ENCODE peak calls at places on chromosomes 7 and 10, in eight cellular contexts. X is hepatocyte, C is IMR-90, W is GM23248, Q is H9, T is HCT116, E is fibroblast of lung, B is endothelial cell of umbilical vein. J is an unnamed sample. For H4K20me1 and H3K27me3, the result is how much of the 10 kb centered on the place peaks cover.

GRCh38 chr7:25382869-25383268 is 154.6 kb upstream of the NPVF start:
- DNase-seq in X (no peak), C (no peak), W (no peak), Q (no peak), T (no peak), E (no peak), B (no peak), J (no peak)

GRCh38 chr7:41698726-41699125 is 4.2 kb downstream of the INHBA start:
- DNase-seq in X (no peak), C (peak), W (peak), Q (no peak), T (no peak), E (peak), B (peak), J (no peak)

GRCh38 chr10:43114743-43115611 is 23.3 kb upstream of the CSGALNACT2 start:
- DNase-seq in X (no peak), C (no peak), W (peak), Q (no peak), T (no peak), E (no peak), B (no peak), J (no peak)

GRCh38 chr10:6721480-6721879 is 141.4 kb upstream of the PRKCQ start:
- DNase-seq in X (peak), C (peak), W (peak), Q (no peak), T (peak), E (peak), B (peak), J (no peak)

GRCh38 chr10:30000802-30001571 is 58.4 kb downstream of the JCAD start:
- DNase-seq in X (peak), C (peak), W (peak), Q (no peak), T (no peak), E (peak), B (peak), J (no peak)

GRCh38 chr10:97454330-97455036 is 8.5 kb downstream of the ZDHHC16 start:
- DNase-seq in X (peak), C (peak), W (peak), Q (no peak), T (no peak), E (peak), B (peak), J (no peak)

GRCh38 chr10:101485681-101486554 is 102.1 kb downstream of the POLL start:
- DNase-seq in X (peak), C (no peak), W (peak), Q (no peak), T (no peak), E (peak), B (no peak), J (no peak)

GRCh38 chr7:76166404-76167255 is 35.1 kb upstream of the SRRM3 start:
- DNase-seq in X (peak), C (peak), W (peak), Q (peak), T (peak), E (peak), B (peak), J (no peak)

GRCh38 chr10:323651-324293 is 188.5 kb downstream of the ZMYND11 start:
- DNase-seq in X (peak), C (peak), W (peak), Q (no peak), T (peak), E (peak), B (peak), J (no peak)

GRCh38 chr7:42170724-42171123 is 66.3 kb downstream of the GLI3 start:
- DNase-seq in X (no peak), C (peak), W (peak), Q (no peak), T (no peak), E (no peak), B (no peak), J (no peak)

GRCh38 chr10:91643700-91644099 is 10.8 kb upstream of the PPP1R3C start:
- DNase-seq in X (no peak), C (no peak), W (no peak), Q (peak), T (no peak), E (no peak), B (no peak), J (no peak)

GRCh38 chr10:50324680-50325393 is 73.5 kb upstream of the ASAH2 start:
- DNase-seq in X (no peak), C (no peak), W (no peak), Q (no peak), T (no peak), E (no peak), B (no peak), J (no peak)
- H3K4me2 ChIP-seq in X (no peak), C (no peak), W (peak), Q (no peak), T (peak), E (no peak), B (no peak), J (no peak)

GRCh38 chr10:129890170-129890569 is 73.9 kb downstream of the EBF3 start:
- DNase-seq in X (no peak), C (no peak), W (no peak), Q (no peak), T (no peak), E (no peak), B (no peak), J (no peak)

GRCh38 chr10:129891806-129892205 is 72.3 kb downstream of the EBF3 start:
- DNase-seq in X (no peak), C (no peak), W (no peak), Q (peak), T (no peak), E (no peak), B (no peak), J (no peak)

GRCh38 chr10:129884390-129884779 is 79.7 kb downstream of the EBF3 start:
- DNase-seq in X (no peak), C (no peak), W (no peak), Q (no peak), T (no peak), E (no peak), B (no peak), J (no peak)

GRCh38 chr10:129888784-129889616 is 75.1 kb downstream of the EBF3 start:
- DNase-seq in X (peak), C (peak), W (peak), Q (peak), T (no peak), E (peak), B (peak), J (peak)

GRCh38 chr10:129887986-129888783 is 75.9 kb downstream of the EBF3 start:
- DNase-seq in X (no peak), C (no peak), W (no peak), Q (no peak), T (no peak), E (no peak), B (no peak), J (no peak)
- H4K20me1 ChIP-seq in X (under half), C (under half), W (under half), Q (under half), T (under half), E (under half), B (under half), J (under half)

DNA sequence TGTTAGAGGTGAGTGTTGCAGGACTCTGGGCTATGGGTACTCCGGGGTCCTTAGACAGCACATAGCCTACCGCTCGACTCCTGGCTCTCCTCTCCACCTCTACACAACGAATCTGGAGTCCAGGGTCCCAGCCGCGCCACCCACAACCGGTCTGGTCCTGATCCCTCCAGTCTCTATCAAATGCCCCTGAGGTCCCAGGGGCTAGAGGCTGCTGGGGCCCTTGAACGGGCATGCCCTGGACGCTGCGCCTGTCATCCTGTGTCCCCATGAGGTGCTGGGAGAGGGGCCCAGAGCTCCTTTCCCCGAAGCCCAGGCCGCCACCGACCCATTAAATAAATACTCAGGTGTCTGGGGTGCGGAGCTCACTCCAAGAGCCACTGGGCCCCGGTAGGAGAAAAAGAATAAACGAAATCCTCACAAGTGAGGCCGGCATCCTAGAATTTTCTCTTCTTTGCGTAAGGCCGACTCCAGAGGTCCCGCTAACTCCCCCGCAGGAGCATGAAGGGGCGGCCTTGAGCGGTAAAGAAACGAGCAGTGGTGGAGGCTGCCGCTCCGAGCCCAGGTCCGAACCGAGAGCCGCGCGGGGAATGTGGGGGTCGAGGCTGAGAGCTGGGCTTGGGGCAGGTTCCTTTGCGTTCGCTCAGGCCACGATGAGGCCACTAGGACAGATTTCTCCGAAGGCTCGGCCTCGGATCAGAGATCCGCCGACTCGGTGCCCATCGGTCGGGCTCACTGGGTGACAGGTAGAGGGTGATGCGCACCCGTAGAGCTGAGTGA is 166.7 kb downstream of the NRF1 start:
- DNase-seq in X (no peak), C (no peak), W (no peak), Q (no peak), T (no peak), E (no peak), B (no peak), J (no peak)
- H3K27me3 ChIP-seq in X (half or more), C (half or more), W (half or more), Q (under half), T (under half), E (half or more), B (half or more), J (under half)

GRCh38 chr7:105877736-105878135 is 1.3 kb upstream of the ATXN7L1 start:
- DNase-seq in X (no peak), C (no peak), W (peak), Q (no peak), T (no peak), E (peak), B (no peak), J (no peak)
- H3K4me2 ChIP-seq in X (peak), C (peak), W (peak), Q (peak), T (peak), E (peak), B (peak), J (no peak)

DNA sequence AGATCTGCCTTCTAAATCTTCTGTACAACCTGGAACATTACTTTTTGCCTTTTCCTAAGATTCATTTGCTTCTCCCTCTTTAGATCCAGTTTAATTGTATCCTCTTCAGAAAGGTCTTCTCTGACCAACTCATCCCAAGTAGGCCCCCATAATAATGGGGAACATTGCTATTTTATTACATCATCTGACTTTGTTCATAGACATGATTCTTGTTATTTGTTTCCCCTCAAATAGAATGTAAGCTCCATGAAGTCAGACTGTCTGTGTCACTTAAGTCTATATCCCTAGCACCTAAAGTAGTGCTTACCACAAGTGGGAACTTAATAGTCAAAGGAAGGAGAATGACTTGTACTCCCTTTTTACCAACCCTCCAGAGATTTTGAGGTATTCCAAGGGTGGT is 37.5 kb downstream of the LUC7L2 start:
- DNase-seq in X (no peak), C (no peak), W (no peak), Q (no peak), T (no peak), E (no peak), B (no peak), J (no peak)
- H4K20me1 ChIP-seq in X (under half), C (under half), W (under half), Q (under half), T (under half), E (under half), B (under half), J (under half)

GRCh38 chr10:84247496-84247895 is 2.6 kb downstream of the RGR start:
- DNase-seq in X (no peak), C (no peak), W (no peak), Q (no peak), T (no peak), E (no peak), B (no peak), J (no peak)
- H3K27me3 ChIP-seq in X (under half), C (under half), W (under half), Q (under half), T (under half), E (under half), B (under half), J (under half)

DNA sequence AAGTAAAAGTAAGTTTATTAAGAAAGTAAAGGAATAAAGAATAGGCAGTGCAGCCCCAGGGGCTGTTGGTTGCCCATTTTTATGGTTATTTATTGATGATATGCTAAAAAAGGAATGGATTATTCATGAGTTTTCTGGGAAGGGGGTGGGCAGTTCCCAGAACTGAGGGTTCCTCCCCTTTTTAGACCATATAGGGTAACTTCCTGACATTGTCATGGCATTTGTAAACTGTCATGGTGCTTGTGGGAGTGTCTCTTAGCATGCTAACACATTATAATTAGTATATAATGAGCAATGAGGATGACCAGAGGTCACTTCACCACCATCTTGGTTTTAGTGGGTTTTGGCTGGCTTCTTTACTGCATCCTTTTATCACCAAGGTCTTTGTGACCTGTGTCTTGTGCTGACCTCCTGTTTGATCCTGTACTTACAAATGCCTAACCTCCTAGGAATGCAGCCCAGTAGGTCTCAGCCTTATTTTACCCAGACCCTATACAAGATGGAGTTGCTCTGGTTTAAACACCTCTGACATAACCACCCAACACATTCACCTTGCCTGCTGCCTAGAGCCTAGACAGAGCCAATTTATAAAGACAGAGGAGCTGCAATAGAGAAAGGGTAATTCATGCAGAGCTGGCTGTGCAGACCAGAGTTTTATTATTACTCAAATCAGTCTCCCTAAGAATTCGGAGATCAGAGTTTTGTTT is 10.9 kb upstream of the ERCC6 start:
- DNase-seq in X (no peak), C (no peak), W (peak), Q (no peak), T (no peak), E (no peak), B (no peak), J (no peak)
- H3K4me2 ChIP-seq in X (no peak), C (no peak), W (peak), Q (no peak), T (peak), E (no peak), B (no peak), J (no peak)

GRCh38 chr7:5699467-5699866 is 82.0 kb downstream of the RNF216 start:
- DNase-seq in X (no peak), C (peak), W (no peak), Q (no peak), T (no peak), E (no peak), B (no peak), J (no peak)

GRCh38 chr7:5702876-5703571 is 78.4 kb downstream of the RNF216 start:
- DNase-seq in X (no peak), C (peak), W (peak), Q (no peak), T (peak), E (no peak), B (no peak), J (no peak)

GRCh38 chr7:5699951-5700384 is 81.5 kb downstream of the RNF216 start:
- DNase-seq in X (no peak), C (peak), W (no peak), Q (no peak), T (no peak), E (no peak), B (no peak), J (no peak)

GRCh38 chr7:5701085-5701914 is 80.2 kb downstream of the RNF216 start:
- DNase-seq in X (no peak), C (peak), W (no peak), Q (no peak), T (no peak), E (no peak), B (peak), J (no peak)

DNA sequence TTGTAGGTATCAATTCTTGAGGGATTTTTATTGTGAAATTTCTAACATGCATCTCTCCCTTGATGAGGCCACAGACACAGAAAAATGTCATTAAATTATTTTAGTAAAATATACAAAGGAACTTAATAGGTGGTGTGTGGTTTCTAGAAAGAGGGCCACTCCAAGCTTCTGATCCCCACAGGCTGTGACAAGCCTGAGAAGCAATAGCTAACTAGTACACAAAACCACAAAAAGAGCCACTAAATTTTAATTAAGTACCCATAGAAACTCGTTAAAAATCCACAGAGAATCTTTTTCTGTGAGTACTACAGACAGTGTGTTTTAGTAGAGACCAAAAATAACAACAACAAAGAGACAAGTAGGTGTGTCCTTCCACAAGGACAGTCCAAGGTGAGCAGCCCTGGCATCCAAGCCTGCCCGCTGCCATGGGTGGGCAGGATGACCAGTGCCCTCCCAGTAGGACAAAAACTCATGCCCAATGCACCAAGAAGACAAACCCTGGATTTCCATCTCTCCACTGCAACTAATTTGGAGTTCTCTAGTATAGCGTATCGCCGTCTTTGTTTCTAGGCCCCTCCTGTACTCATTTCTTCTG is 81.0 kb downstream of the RNF216 start:
- DNase-seq in X (no peak), C (no peak), W (no peak), Q (no peak), T (no peak), E (no peak), B (no peak), J (no peak)
- H4K20me1 ChIP-seq in X (under half), C (under half), W (under half), Q (under half), T (under half), E (under half), B (under half), J (under half)

GRCh38 chr7:123535517-123535916 is 1.1 kb upstream of the IQUB start:
- DNase-seq in X (no peak), C (no peak), W (no peak), Q (no peak), T (no peak), E (no peak), B (no peak), J (no peak)

GRCh38 chr7:123534383-123535260 is at the start of gene IQUB:
- DNase-seq in X (peak), C (peak), W (peak), Q (peak), T (peak), E (peak), B (peak), J (peak)

GRCh38 chr7:123537026-123537642 is 2.7 kb upstream of the IQUB start:
- DNase-seq in X (peak), C (peak), W (peak), Q (no peak), T (no peak), E (peak), B (peak), J (no peak)

GRCh38 chr7:123533553-123533917 is 860 bp downstream of the IQUB start:
- DNase-seq in X (no peak), C (no peak), W (no peak), Q (no peak), T (no peak), E (no peak), B (no peak), J (no peak)

DNA sequence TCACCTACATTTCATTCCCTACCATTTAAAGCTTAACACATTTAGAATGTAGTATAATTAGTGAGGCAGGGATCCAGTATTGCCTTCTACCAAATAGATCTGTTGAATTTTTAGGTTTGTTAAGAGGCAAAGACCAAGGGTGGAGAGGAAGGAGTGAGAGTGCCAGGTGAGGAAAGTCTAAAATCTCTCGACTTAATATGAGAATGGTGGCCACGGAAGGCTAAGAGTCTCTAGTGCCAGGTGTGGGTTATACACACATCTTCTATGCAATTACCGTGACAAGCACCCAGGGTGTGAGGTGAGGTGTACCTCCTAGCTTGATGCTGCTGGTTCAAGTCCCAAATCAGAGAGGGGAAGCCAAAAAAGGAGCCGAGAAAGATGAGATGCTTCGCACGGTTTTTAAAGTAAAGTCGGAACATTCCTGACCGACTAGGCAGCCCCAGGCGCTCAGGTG is 439 bp downstream of the IQUB start:
- DNase-seq in X (no peak), C (no peak), W (no peak), Q (no peak), T (no peak), E (peak), B (no peak), J (no peak)
- H3K27me3 ChIP-seq in X (under half), C (under half), W (under half), Q (under half), T (under half), E (under half), B (under half), J (under half)